ENCODE peak calls at places on chromosome 2, in seven cellular contexts. G, C, J, F, X, Q and A are unnamed samples.

GRCh38 chr2:162297925-162298552 is 20.4 kb downstream of the IFIH1 start:
- DNase-seq in G (peak; percentile 70), F (peak; percentile 77), X (no peak), C (peak; percentile 66), J (no peak), Q (peak; percentile 28), A (peak; percentile 74)

GRCh38 chr2:30096451-30096850 is 50.4 kb upstream of the YPEL5 start:
- DNase-seq in G (no peak), X (no peak), Q (no peak), F (no peak), C (no peak), J (no peak), A (no peak)

GRCh38 chr2:238155051-238155760 is 3.6 kb upstream of the ERFE start:
- DNase-seq in Q (peak; percentile 80), C (no peak), X (no peak), G (no peak), J (no peak), F (no peak), A (no peak)

GRCh38 chr2:70779911-70780580 is 10.4 kb downstream of the FIGLA start:
- DNase-seq in X (no peak), G (no peak), J (no peak), C (peak; percentile 81), F (no peak), Q (no peak), A (no peak)

GRCh38 chr2:37631698-37632097 is 39.7 kb downstream of the CDC42EP3 start:
- DNase-seq in G (no peak), C (no peak), X (no peak), F (no peak), J (no peak), Q (no peak), A (no peak)

GRCh38 chr2:118112771-118113334 is 24.6 kb downstream of the INSIG2 start:
- DNase-seq in G (no peak), Q (no peak), C (peak; percentile 97), X (no peak), J (no peak), F (no peak), A (no peak)

GRCh38 chr2:122660786-122661634 is 905.6 kb downstream of the TSN start:
- DNase-seq in J (no peak), X (no peak), G (no peak), F (no peak), C (no peak), Q (no peak), A (no peak)

GRCh38 chr2:193334401-193334800 is 1139.7 kb upstream of the TMEFF2 start:
- DNase-seq in J (no peak), F (no peak), Q (no peak), C (no peak), X (no peak), G (no peak), A (no peak)

GRCh38 chr2:111068435-111069058 is 52.2 kb upstream of the BCL2L11 start:
- DNase-seq in C (no peak), J (no peak), F (no peak), Q (no peak), G (no peak), X (no peak), A (no peak)

GRCh38 chr2:101771226-101771906 is 73.9 kb downstream of the MAP4K4 start:
- DNase-seq in C (no peak), F (no peak), Q (no peak), G (no peak), J (no peak), X (no peak), A (no peak)

GRCh38 chr2:184004289-184004944 is 593.9 kb upstream of the ZNF804A start:
- DNase-seq in F (peak; percentile 53), X (peak; percentile 33), J (no peak), G (no peak), Q (peak; percentile 26), C (no peak), A (no peak)

GRCh38 chr2:176140520-176141317 is 10.6 kb upstream of the HOXD4 start:
- DNase-seq in G (peak; percentile 87), X (peak; percentile 94), Q (no peak), F (peak; percentile 84), J (peak; percentile 64), C (no peak), A (peak; percentile 83)

GRCh38 chr2:127308586-127309138 is 14.7 kb upstream of the ERCC3 start:
- DNase-seq in G (no peak), C (no peak), F (no peak), Q (no peak), J (no peak), X (no peak), A (no peak)

GRCh38 chr2:170886391-170886790 is 42.7 kb upstream of the GORASP2 start:
- DNase-seq in J (no peak), Q (peak; percentile 55), F (no peak), C (peak; percentile 90), G (no peak), X (no peak), A (no peak)

GRCh38 chr2:109171444-109172334 is 42.7 kb downstream of the SH3RF3 start:
- DNase-seq in C (peak; percentile 84), G (peak; percentile 93), Q (peak; percentile 97), X (no peak), F (no peak), J (no peak), A (no peak)

GRCh38 chr2:71864085-71864484 is 283.6 kb downstream of the CYP26B1 start:
- DNase-seq in X (no peak), Q (no peak), J (no peak), C (no peak), F (no peak), G (no peak), A (no peak)

GRCh38 chr2:55120634-55121359 is 70.5 kb upstream of the RTN4 start:
- DNase-seq in G (no peak), F (no peak), X (no peak), J (no peak), Q (peak; percentile 94), C (peak; percentile 27), A (no peak)

GRCh38 chr2:232321817-232322559 is 56.6 kb upstream of the ALPP start:
- DNase-seq in C (no peak), Q (no peak), J (no peak), G (peak; percentile 58), F (no peak), X (peak; percentile 28), A (no peak)

GRCh38 chr2:3430740-3431490 is 51.4 kb downstream of the TRAPPC12 start:
- DNase-seq in Q (no peak), G (no peak), F (no peak), J (no peak), C (no peak), X (no peak), A (no peak)

GRCh38 chr2:102514061-102514785 is 41.2 kb downstream of the SLC9A4 start:
- DNase-seq in C (peak; percentile 94), X (no peak), F (no peak), Q (peak; percentile 75), G (no peak), J (no peak), A (no peak)

GRCh38 chr2:231017250-231017636 is 20.1 kb upstream of the C2orf72 start:
- DNase-seq in X (no peak), F (no peak), Q (no peak), J (no peak), G (no peak), C (peak; percentile 39), A (no peak)

GRCh38 chr2:65681503-65681902 is 249.1 kb upstream of the SPRED2 start:
- DNase-seq in Q (no peak), C (no peak), G (no peak), F (no peak), J (no peak), X (no peak), A (no peak)

GRCh38 chr2:179677148-179677688 is 184.2 kb downstream of the ZNF385B start:
- DNase-seq in C (peak; percentile 14), J (no peak), G (no peak), Q (no peak), X (peak; percentile 23), F (peak; percentile 6), A (no peak)

GRCh38 chr2:9095690-9096089 is 92.2 kb upstream of the MBOAT2 start:
- DNase-seq in G (no peak), J (no peak), X (no peak), F (no peak), Q (no peak), C (no peak), A (no peak)

GRCh38 chr2:44969936-44970335 is 28.4 kb downstream of the SIX3 start:
- DNase-seq in C (no peak), Q (no peak), J (no peak), F (no peak), G (no peak), X (no peak), A (no peak)

GRCh38 chr2:74003494-74004211 is 18.9 kb downstream of the TET3 start:
- DNase-seq in Q (peak; percentile 50), F (no peak), X (no peak), G (no peak), C (peak; percentile 74), J (no peak), A (no peak)

GRCh38 chr2:163175294-163175693 is 336.7 kb upstream of the KCNH7 start:
- DNase-seq in J (no peak), F (no peak), Q (no peak), G (no peak), C (no peak), X (no peak), A (no peak)

GRCh38 chr2:43007901-43008300 is 215.5 kb upstream of the HAAO start:
- DNase-seq in C (no peak), Q (no peak), J (no peak), G (no peak), X (no peak), F (no peak), A (no peak)

GRCh38 chr2:3598197-3598910 is 3.4 kb downstream of the COLEC11 start:
- DNase-seq in X (no peak), Q (no peak), C (no peak), J (no peak), G (no peak), F (no peak), A (no peak)

GRCh38 chr2:157459486-157459885 is 15.6 kb upstream of the CYTIP start:
- DNase-seq in J (no peak), Q (no peak), C (no peak), X (no peak), F (no peak), G (no peak), A (no peak)

GRCh38 chr2:160352492-160352891 is 141.1 kb downstream of the RBMS1 start:
- DNase-seq in G (no peak), F (no peak), Q (no peak), X (no peak), C (peak; percentile 73), J (no peak), A (no peak)

GRCh38 chr2:28360742-28361293 is 31.8 kb upstream of the FOSL2 start:
- DNase-seq in C (peak; percentile 85), G (peak; percentile 68), X (no peak), F (no peak), J (no peak), Q (peak; percentile 68), A (no peak)

GRCh38 chr2:211367252-211367651 is 810.9 kb downstream of the CPS1 start:
- DNase-seq in C (no peak), F (no peak), X (no peak), G (no peak), Q (no peak), J (no peak), A (no peak)

GRCh38 chr2:40101076-40101688 is 322.1 kb upstream of the THUMPD2 start:
- DNase-seq in C (peak; percentile 29), X (no peak), F (peak; percentile 28), G (no peak), Q (peak; percentile 79), J (no peak), A (no peak)

GRCh38 chr2:20135631-20136050 is 84.2 kb upstream of the LAPTM4A start:
- DNase-seq in F (peak; percentile 81), X (peak; percentile 87), G (peak; percentile 72), Q (no peak), J (peak; percentile 19), C (peak; percentile 67), A (peak; percentile 58)

GRCh38 chr2:199463708-199464613 is 6.2 kb upstream of the SATB2 start:
- DNase-seq in G (no peak), X (peak; percentile 42), J (no peak), F (no peak), C (no peak), Q (no peak), A (no peak)

GRCh38 chr2:101375653-101376052 is 11.7 kb downstream of the CREG2 start:
- DNase-seq in F (no peak), J (no peak), Q (no peak), X (no peak), G (no peak), C (no peak), A (no peak)

GRCh38 chr2:12507295-12507694 is 209.4 kb upstream of the TRIB2 start:
- DNase-seq in J (peak; percentile 63), C (peak; percentile 94), Q (peak; percentile 89), G (no peak), F (peak; percentile 83), X (no peak), A (peak; percentile 48)